ENCODE peak calls at places on chromosome 20, in nine cellular contexts. I is CD8-positive, alpha-beta T cell; M is lower lobe of right lung; K is CD8-positive, alpha-beta memory T cell; G is adrenal gland; E is fibroblast of lung; Z is A549; O is left lung; S is left ventricle myocardium inferior. C is an unnamed sample. For H3K9me3, the result is how much of the 10 kb centered on the place peaks cover.

GRCh38 chr20:36491901-36492617 is 49.3 kb upstream of the MYL9 start:
- DNase-seq in Z (no peak), G (no peak), O (no peak), S (no peak), I (peak), K (peak), M (peak), E (no peak), C (peak)

GRCh38 chr20:23125625-23126191 is 39.6 kb upstream of the CD93 start:
- DNase-seq in G (peak), K (no peak), E (peak), Z (no peak), M (peak), I (no peak), S (peak), O (peak), C (no peak)

GRCh38 chr20:38635721-38636285 is 34.2 kb downstream of the ARHGAP40 start:
- DNase-seq in K (no peak), O (no peak), M (no peak), Z (peak), E (peak), I (no peak), S (no peak), G (no peak), C (no peak)

GRCh38 chr20:22826306-22827230 is 208.5 kb upstream of the SSTR4 start:
- DNase-seq in G (no peak), S (no peak), Z (no peak), I (no peak), O (no peak), E (no peak), K (no peak), M (no peak), C (no peak)

GRCh38 chr20:35296101-35296554 is 3.9 kb upstream of the FAM83C start:
- DNase-seq in K (no peak), S (no peak), E (no peak), G (no peak), Z (no peak), M (no peak), O (no peak), I (no peak), C (no peak)

GRCh38 chr20:38883081-38883980 is 42.9 kb upstream of the FAM83D start:
- DNase-seq in I (no peak), O (no peak), S (no peak), K (peak), M (no peak), E (no peak), Z (no peak), G (peak), C (no peak)

GRCh38 chr20:50447102-50447804 is 62.9 kb upstream of the PTPN1 start:
- DNase-seq in Z (no peak), S (no peak), O (no peak), K (no peak), M (no peak), E (no peak), G (no peak), I (no peak), C (no peak)

GRCh38 chr20:33373735-33374605 is 27.3 kb downstream of the CDK5RAP1 start:
- DNase-seq in M (no peak), E (peak), S (no peak), Z (peak), K (no peak), O (no peak), I (no peak), G (no peak), C (no peak)

GRCh38 chr20:982754-983153 is 19.4 kb downstream of the RSPO4 start:
- DNase-seq in E (no peak), G (no peak), I (no peak), K (no peak), M (no peak), O (no peak), Z (no peak), S (no peak), C (no peak)

GRCh38 chr20:46057856-46058655 is 29.0 kb downstream of the SLC12A5 start:
- DNase-seq in G (peak), E (peak), O (peak), Z (no peak), I (no peak), M (peak), K (no peak), S (peak), C (no peak)

GRCh38 chr20:8764289-8764962 is 304.5 kb upstream of the PLCB4 start:
- DNase-seq in S (no peak), G (no peak), K (no peak), I (no peak), Z (no peak), M (no peak), E (peak), O (no peak), C (no peak)

GRCh38 chr20:52306477-52306876 is 114.9 kb upstream of the ZFP64 start:
- DNase-seq in M (no peak), O (no peak), Z (no peak), K (no peak), G (no peak), E (no peak), S (no peak), I (no peak), C (no peak)

GRCh38 chr20:52972190-52972937 is at the start of gene TSHZ2:
- DNase-seq in M (no peak), K (no peak), O (peak), Z (peak), E (peak), S (peak), I (no peak), G (peak), C (peak)

GRCh38 chr20:52172392-52173047 is 19.1 kb downstream of the ZFP64 start:
- DNase-seq in K (no peak), G (no peak), M (no peak), E (no peak), S (no peak), O (no peak), I (no peak), Z (no peak), C (no peak)

GRCh38 chr20:23187759-23188158 is 101.6 kb upstream of the CD93 start:
- DNase-seq in O (peak), I (no peak), E (no peak), Z (peak), K (no peak), S (peak), M (peak), G (no peak), C (no peak)

GRCh38 chr20:24634855-24635254 is 165.4 kb downstream of the SYNDIG1 start:
- DNase-seq in M (no peak), E (peak), S (no peak), Z (peak), K (no peak), I (no peak), O (no peak), G (no peak), C (no peak)

GRCh38 chr20:32957451-32957850 is 46.8 kb downstream of the SUN5 start:
- DNase-seq in I (no peak), S (no peak), M (no peak), E (no peak), Z (no peak), G (no peak), K (no peak), O (no peak), C (no peak)

GRCh38 chr20:62133051-62133845 is 9.9 kb downstream of the PSMA7 start:
- DNase-seq in K (no peak), O (no peak), Z (no peak), E (no peak), I (no peak), S (peak), G (peak), M (peak), C (no peak)

GRCh38 chr20:4247898-4248858 is 232.8 kb upstream of the RNF24 start:
- DNase-seq in O (no peak), I (no peak), S (no peak), E (no peak), M (no peak), G (no peak), K (no peak), Z (no peak), C (no peak)

GRCh38 chr20:59152559-59153354 is 10.9 kb upstream of the ZNF831 start:
- DNase-seq in M (peak), Z (no peak), S (no peak), K (no peak), I (no peak), E (no peak), O (peak), G (no peak), C (no peak)

GRCh38 chr20:36792422-36792821 is 18.9 kb upstream of the DSN1 start:
- DNase-seq in G (no peak), Z (peak), I (no peak), K (no peak), S (no peak), O (no peak), M (no peak), E (peak), C (no peak)

GRCh38 chr20:52539891-52540290 is 348.3 kb upstream of the ZFP64 start:
- DNase-seq in G (no peak), M (no peak), E (no peak), I (no peak), O (no peak), Z (no peak), S (no peak), K (no peak), C (no peak)

GRCh38 chr20:35329435-35330139 is 37.4 kb upstream of the FAM83C start:
- DNase-seq in M (no peak), S (no peak), E (peak), Z (peak), I (no peak), K (no peak), O (no peak), G (peak), C (no peak)

GRCh38 chr20:9287826-9288225 is 218.9 kb downstream of the PLCB4 start:
- DNase-seq in G (no peak), Z (no peak), E (no peak), O (no peak), S (no peak), K (no peak), M (no peak), I (no peak), C (no peak)

GRCh38 chr20:58705525-58705924 is 12.9 kb downstream of the NPEPL1 start:
- DNase-seq in G (no peak), K (no peak), S (peak), E (no peak), M (no peak), Z (no peak), I (no peak), O (peak), C (no peak)

GRCh38 chr20:50682947-50683530 is 8.3 kb downstream of the RIPOR3 start:
- DNase-seq in G (no peak), O (no peak), K (no peak), E (no peak), S (no peak), I (no peak), M (no peak), Z (no peak), C (no peak)

GRCh38 chr20:840858-841567 is 7.5 kb downstream of the FAM110A start:
- DNase-seq in Z (no peak), I (no peak), K (peak), G (no peak), E (no peak), M (peak), O (peak), S (no peak), C (no peak)

GRCh38 chr20:47973519-47974233 is 188.4 kb upstream of the SULF2 start:
- DNase-seq in Z (no peak), G (no peak), O (no peak), S (peak), K (no peak), E (no peak), I (no peak), M (no peak), C (no peak)

GRCh38 chr20:44200983-44201382 is 9.6 kb downstream of the OSER1 start:
- DNase-seq in Z (no peak), E (no peak), M (no peak), I (no peak), S (no peak), G (no peak), O (no peak), K (no peak), C (no peak)

GRCh38 chr20:46690219-46691111 is 1.2 kb upstream of the TP53RK start:
- DNase-seq in I (no peak), M (no peak), Z (no peak), E (no peak), K (no peak), O (no peak), G (no peak), S (no peak), C (no peak)

GRCh38 chr20:36092424-36093024 is 62.0 kb upstream of the EPB41L1 start:
- DNase-seq in Z (peak), G (no peak), I (no peak), S (peak), M (no peak), O (no peak), E (no peak), K (no peak), C (no peak)

GRCh38 chr20:22499475-22500174 is 84.7 kb downstream of the FOXA2 start:
- DNase-seq in E (no peak), O (no peak), I (no peak), G (no peak), Z (no peak), K (no peak), S (no peak), M (no peak), C (no peak)

GRCh38 chr20:34522969-34523871 is 7.0 kb downstream of the DYNLRB1 start:
- DNase-seq in S (peak), M (no peak), K (no peak), I (peak), G (peak), Z (peak), E (peak), O (no peak), C (peak)

GRCh38 chr20:61964675-61965605 is 100.7 kb downstream of the TAF4 start:
- DNase-seq in Z (no peak), G (peak), O (no peak), M (no peak), I (no peak), E (no peak), K (no peak), S (no peak), C (no peak)

GRCh38 chr20:58306421-58307261 is 2.9 kb upstream of the RAB22A start:
- DNase-seq in Z (peak), E (no peak), O (peak), M (peak), I (peak), S (no peak), G (peak), K (peak), C (peak)

GRCh38 chr20:35768731-35769664 is 2.8 kb upstream of the PHF20 start:
- DNase-seq in I (no peak), G (peak), O (peak), K (peak), S (peak), E (peak), M (peak), Z (peak), C (no peak)

GRCh38 chr20:1440024-1440423 is 26.6 kb downstream of the NSFL1C start:
- DNase-seq in S (no peak), G (no peak), O (no peak), E (peak), M (no peak), I (no peak), K (no peak), Z (peak), C (no peak)

GRCh38 chr20:63979549-63980316 is at the start of gene SAMD10:
- DNase-seq in S (no peak), G (peak), E (no peak), I (peak), K (peak), M (no peak), Z (no peak), O (peak), C (peak)

GRCh38 chr20:58054744-58055373 is 173.6 kb downstream of the ANKRD60 start:
- DNase-seq in K (no peak), G (no peak), O (peak), Z (no peak), S (peak), E (no peak), M (no peak), I (no peak), C (no peak)

DNA sequence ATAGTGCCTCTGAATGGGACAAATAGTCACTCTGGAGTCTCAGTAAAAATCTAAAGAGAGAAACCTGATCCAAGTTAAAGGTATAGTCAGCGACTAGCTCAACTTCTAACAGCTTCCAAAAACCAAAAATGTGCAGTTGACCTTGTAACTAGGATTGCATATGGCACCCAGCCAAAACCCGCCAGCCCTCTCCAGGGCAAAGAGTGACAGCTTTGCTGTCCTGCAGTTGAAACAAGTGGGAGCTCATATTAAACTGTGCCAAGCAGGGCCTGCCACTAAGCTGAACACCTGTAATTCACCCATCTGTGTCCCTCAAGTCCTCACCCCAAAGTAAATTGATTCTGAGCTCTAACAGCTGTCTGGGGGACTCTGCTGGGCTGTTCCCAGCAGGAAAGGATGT is 695.3 kb downstream of the MAFB start:
- DNase-seq in I (no peak), G (no peak), M (no peak), S (peak), Z (no peak), E (no peak), K (no peak), O (no peak), C (no peak)
- H3K9me3 ChIP-seq in I (under half), G (under half), M (under half), S (under half), Z (under half), E (under half), K (under half), O (under half), C (under half)

DNA sequence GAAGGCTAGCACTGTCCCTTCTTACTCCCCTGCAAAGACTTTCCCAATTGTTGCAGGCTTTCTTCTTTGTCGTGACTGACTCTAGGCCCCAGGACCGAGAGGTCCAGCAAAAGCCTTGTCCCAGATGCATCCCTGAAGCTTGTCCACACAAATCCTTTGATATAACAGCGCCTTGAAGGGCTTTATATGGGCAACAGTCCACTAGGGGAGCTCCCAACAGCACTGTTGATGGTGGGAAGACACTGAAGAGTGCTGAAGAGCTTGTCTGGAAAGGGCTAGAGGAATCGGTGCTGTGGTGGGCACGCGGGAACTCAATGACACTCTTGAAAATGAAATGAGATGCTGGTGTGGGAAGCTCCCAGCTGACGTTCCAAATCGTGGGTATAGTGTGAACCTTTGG is 316.1 kb upstream of the CDH4 start:
- DNase-seq in O (no peak), I (no peak), M (no peak), K (no peak), Z (peak), E (no peak), G (no peak), S (no peak), C (no peak)
- H3K9me3 ChIP-seq in O (under half), I (under half), M (under half), K (under half), Z (under half), E (under half), G (under half), S (under half), C (under half)

GRCh38 chr20:56845546-56846081 is 216.5 kb downstream of the TFAP2C start:
- DNase-seq in M (no peak), E (no peak), I (no peak), S (no peak), K (no peak), G (no peak), Z (no peak), O (no peak), C (no peak)
- H3K9me3 ChIP-seq in M (under half), E (under half), I (under half), S (under half), K (under half), G (under half), Z (under half), O (under half), C (under half)

GRCh38 chr20:49290608-49291191 is 12.8 kb upstream of the ZNFX1 start:
- DNase-seq in K (no peak), O (no peak), I (no peak), S (no peak), E (no peak), M (no peak), Z (no peak), G (no peak), C (no peak)
- H3K9me3 ChIP-seq in K (under half), O (under half), I (under half), S (under half), E (under half), M (under half), Z (under half), G (under half), C (under half)

DNA sequence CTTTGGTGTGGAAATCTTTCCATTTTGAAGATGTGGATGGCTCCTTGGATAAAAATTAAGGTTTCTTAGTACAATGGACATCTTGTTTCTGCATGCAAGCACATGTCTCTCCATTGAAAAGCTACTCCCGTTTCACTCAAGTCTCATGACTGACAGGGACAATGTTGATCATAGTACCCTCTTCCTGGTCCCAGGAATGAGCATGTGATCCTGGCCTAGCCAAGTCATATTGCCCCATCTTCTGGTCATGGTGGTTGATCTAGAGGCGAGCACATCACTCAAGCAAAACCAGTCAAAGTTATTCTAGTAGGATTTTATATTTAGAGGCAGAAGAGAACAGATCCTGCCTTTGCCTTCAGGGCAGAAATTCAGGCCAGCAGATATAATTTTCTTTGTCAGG is 12.2 kb upstream of the CBLN4 start:
- DNase-seq in O (no peak), K (no peak), G (no peak), E (no peak), Z (no peak), I (no peak), M (no peak), S (no peak), C (no peak)
- H3K9me3 ChIP-seq in O (under half), K (under half), G (under half), E (under half), Z (under half), I (under half), M (under half), S (under half), C (under half)

GRCh38 chr20:31406115-31406514 is at the start of gene DEFB121:
- DNase-seq in I (no peak), S (no peak), Z (no peak), E (no peak), O (no peak), G (no peak), M (no peak), K (no peak), C (no peak)

DNA sequence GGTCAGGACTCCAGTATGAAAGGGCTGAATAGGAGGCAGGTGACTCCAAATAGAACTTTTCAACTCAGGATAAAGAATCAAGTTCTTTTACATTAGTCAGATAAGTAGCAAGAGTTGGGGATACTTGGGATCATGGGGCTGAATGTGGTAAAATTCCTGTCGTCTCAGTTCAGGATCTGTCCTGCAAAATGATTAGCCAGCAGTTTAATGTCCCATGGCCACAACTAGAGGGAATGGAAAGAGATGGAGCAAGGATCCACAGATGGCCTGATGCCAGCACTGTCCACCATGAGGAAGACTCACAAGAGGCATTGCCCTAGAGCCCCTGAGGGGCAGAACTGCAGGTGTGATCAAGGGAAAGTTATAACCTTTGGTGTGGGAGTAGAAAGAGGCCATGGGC is 2.1 kb downstream of the DEFB121 start:
- DNase-seq in Z (no peak), E (no peak), S (no peak), O (no peak), K (no peak), I (no peak), M (no peak), G (no peak), C (no peak)
- H3K9me3 ChIP-seq in Z (under half), E (under half), S (under half), O (under half), K (under half), I (under half), M (under half), G (under half), C (under half)

GRCh38 chr20:5848711-5849505 is 98.7 kb downstream of the SHLD1 start:
- DNase-seq in K (no peak), E (peak), G (peak), M (no peak), O (no peak), Z (no peak), I (no peak), S (no peak), C (no peak)
- H3K9me3 ChIP-seq in K (under half), E (under half), G (under half), M (under half), O (under half), Z (under half), I (under half), S (under half), C (under half)